ENCODE peak calls at places on chromosomes 1 and 21, in nine cellular contexts. R, J, D, O, L, Y, T, A and C are unnamed samples.

GRCh38 chr1:23548704-23549143 is 10.6 kb downstream of the ID3 start:
- DNase-seq in O (no peak), Y (no peak), T (no peak), D (no peak), A (no peak), R (peak; percentile 78), J (no peak), L (no peak), C (no peak)

GRCh38 chr1:12407050-12407961 is 177.5 kb downstream of the VPS13D start:
- DNase-seq in A (peak; percentile 69), D (peak; percentile 36), R (peak; percentile 44), L (peak; percentile 16), Y (peak; percentile 52), J (no peak), T (peak; percentile 80), O (peak; percentile 8), C (peak; percentile 65)

GRCh38 chr1:222547944-222548671 is at the start of gene HHIPL2:
- DNase-seq in Y (no peak), D (no peak), A (peak; percentile 2), R (no peak), O (no peak), J (no peak), T (no peak), L (no peak), C (no peak)

GRCh38 chr1:94540440-94541174 is 952 bp downstream of the F3 start:
- DNase-seq in Y (peak; percentile 32), T (no peak), J (no peak), L (no peak), D (no peak), R (no peak), A (peak; percentile 41), O (no peak), C (no peak)

GRCh38 chr1:211965108-211965805 is 70.1 kb downstream of the INTS7 start:
- DNase-seq in D (no peak), T (no peak), R (no peak), J (no peak), O (no peak), Y (no peak), L (no peak), A (no peak), C (no peak)

GRCh38 chr1:224053456-224053855 is 60.5 kb upstream of the FBXO28 start:
- DNase-seq in A (no peak), Y (no peak), T (no peak), J (no peak), L (no peak), D (no peak), R (no peak), O (no peak), C (no peak)

GRCh38 chr1:98251497-98251896 is 330.7 kb upstream of the DPYD start:
- DNase-seq in L (no peak), T (no peak), A (no peak), R (no peak), Y (no peak), O (no peak), J (no peak), D (no peak), C (no peak)

GRCh38 chr1:50110656-50111055 is 1.9 kb downstream of the ELAVL4 start:
- DNase-seq in D (no peak), O (peak; percentile 79), R (no peak), T (no peak), Y (no peak), J (no peak), L (no peak), A (peak; percentile 17), C (no peak)

GRCh38 chr1:21631944-21632887 is 36.9 kb downstream of the RAP1GAP start:
- DNase-seq in R (no peak), Y (no peak), T (no peak), L (no peak), O (no peak), D (no peak), A (no peak), J (no peak), C (no peak)

GRCh38 chr1:65079941-65080340 is 68.1 kb upstream of the AK4 start:
- DNase-seq in A (peak; percentile 15), D (no peak), J (no peak), L (no peak), T (peak; percentile 21), Y (peak; percentile 73), O (no peak), R (peak; percentile 43), C (peak; percentile 52)

GRCh38 chr1:28984311-28984684 is 69.9 kb downstream of the EPB41 start:
- DNase-seq in Y (no peak), L (no peak), R (no peak), O (peak; percentile 23), D (no peak), J (no peak), A (no peak), T (no peak), C (no peak)

GRCh38 chr1:212667223-212668139 is 32.2 kb downstream of the BATF3 start:
- DNase-seq in A (peak; percentile 91), O (no peak), D (peak; percentile 55), T (peak; percentile 93), Y (peak; percentile 71), L (no peak), R (peak; percentile 93), J (no peak), C (peak; percentile 97)

GRCh38 chr1:67629370-67630075 is 55.5 kb upstream of the GADD45A start:
- DNase-seq in A (peak; percentile 62), D (no peak), Y (peak; percentile 62), R (no peak), J (no peak), L (no peak), T (no peak), O (no peak), C (no peak)

GRCh38 chr1:55827350-55827749 is 612.2 kb upstream of the USP24 start:
- DNase-seq in R (peak; percentile 95), L (no peak), A (peak; percentile 82), Y (peak; percentile 66), O (no peak), D (peak; percentile 48), T (peak; percentile 96), J (no peak), C (peak; percentile 91)

GRCh38 chr1:77394166-77394565 is 112.3 kb downstream of the AK5 start:
- DNase-seq in J (no peak), Y (peak; percentile 28), T (no peak), O (no peak), D (no peak), R (peak; percentile 47), L (no peak), A (peak; percentile 49), C (peak; percentile 86)

GRCh38 chr1:13790290-13791035 is 90.5 kb downstream of the PRDM2 start:
- DNase-seq in D (no peak), R (no peak), Y (no peak), L (no peak), A (no peak), T (no peak), O (peak; percentile 35), J (no peak), C (no peak)

GRCh38 chr1:91440845-91441244 is 36.2 kb upstream of the HFM1 start:
- DNase-seq in J (no peak), T (peak; percentile 35), L (peak; percentile 4), O (no peak), A (no peak), Y (no peak), D (no peak), R (no peak), C (no peak)

GRCh38 chr1:8908388-8909151 is 30.1 kb upstream of the ENO1 start:
- DNase-seq in J (no peak), O (no peak), L (no peak), A (no peak), T (no peak), R (no peak), D (no peak), Y (no peak), C (no peak)

GRCh38 chr1:54811739-54812655 is 10.9 kb upstream of the TTC22 start:
- DNase-seq in J (no peak), L (no peak), O (no peak), Y (no peak), D (no peak), T (no peak), A (no peak), R (no peak), C (no peak)

GRCh38 chr1:245441699-245442098 is 286.9 kb downstream of the KIF26B start:
- DNase-seq in R (peak; percentile 4), A (no peak), J (no peak), D (no peak), Y (no peak), T (peak; percentile 17), O (no peak), L (no peak), C (peak; percentile 0)

GRCh38 chr1:153356392-153357075 is 1.1 kb upstream of the S100A9 start:
- DNase-seq in Y (no peak), J (no peak), R (no peak), A (no peak), D (no peak), T (no peak), O (no peak), L (peak; percentile 51), C (no peak)

GRCh38 chr1:155250246-155250632 is 5.0 kb downstream of the ENTREP3 start:
- DNase-seq in L (no peak), A (no peak), R (no peak), O (no peak), Y (no peak), J (peak; percentile 28), T (no peak), D (no peak), C (no peak)

GRCh38 chr1:55375617-55376258 is 160.6 kb upstream of the USP24 start:
- DNase-seq in L (no peak), O (peak; percentile 56), T (peak; percentile 74), A (peak; percentile 61), R (peak; percentile 31), Y (peak; percentile 4), J (peak; percentile 34), D (peak; percentile 46), C (peak; percentile 62)

GRCh38 chr1:96418969-96419368 is 302.6 kb upstream of the PTBP2 start:
- DNase-seq in A (no peak), O (no peak), Y (no peak), L (no peak), T (peak; percentile 45), D (no peak), R (no peak), J (no peak), C (no peak)

GRCh38 chr1:101006553-101006952 is 19.0 kb downstream of the DPH5 start:
- DNase-seq in R (peak; percentile 19), O (no peak), D (no peak), J (no peak), T (peak; percentile 84), L (no peak), Y (no peak), A (no peak), C (no peak)

GRCh38 chr21:42503711-42504110 is 7.7 kb upstream of the RSPH1 start:
- DNase-seq in T (no peak), A (no peak), D (no peak), O (no peak), Y (no peak), J (no peak), L (no peak), R (no peak), C (no peak)

GRCh38 chr1:178713270-178713669 is 11.8 kb upstream of the RALGPS2 start:
- DNase-seq in L (no peak), Y (no peak), J (no peak), D (no peak), O (no peak), R (no peak), A (peak; percentile 18), T (no peak), C (peak; percentile 32)

GRCh38 chr1:159900086-159900680 is at the start of gene CFAP45:
- DNase-seq in D (peak; percentile 63), L (peak; percentile 96), O (no peak), J (no peak), R (peak; percentile 34), A (peak; percentile 92), T (peak; percentile 77), Y (peak; percentile 68), C (no peak)

GRCh38 chr1:1019122-1019999 is 559 bp upstream of the AGRN start:
- DNase-seq in A (peak; percentile 96), J (peak; percentile 84), R (peak; percentile 75), L (peak; percentile 44), Y (peak; percentile 78), T (peak; percentile 81), O (peak; percentile 26), D (peak; percentile 76), C (peak; percentile 71)

GRCh38 chr1:30522031-30523004 is 201.1 kb downstream of the MATN1 start:
- DNase-seq in O (peak; percentile 10), Y (peak; percentile 32), A (no peak), J (no peak), L (no peak), T (peak; percentile 86), R (peak; percentile 74), D (peak; percentile 80), C (no peak)

GRCh38 chr1:85078903-85079302 is 30.6 kb upstream of the MCOLN3 start:
- DNase-seq in D (no peak), O (no peak), J (no peak), T (peak; percentile 29), R (peak; percentile 28), L (no peak), A (no peak), Y (no peak), C (peak; percentile 50)